ENCODE peak calls at places on chromosomes 16 and 17, in four cellular contexts. C, P, W and D are unnamed samples.
A peak's percentile ranks its signal among the peaks of the same experiment; 100 is the strongest.

GRCh38 chr17:82900741-82901140 is 60.9 kb upstream of the ZNF750 start:
- DNase-seq in C (no peak), P (peak; percentile 62), W (no peak), D (no peak)

GRCh38 chr17:59643159-59643857 is 23.6 kb downstream of the CLTC start:
- DNase-seq in C (no peak), P (peak; percentile 60), W (peak; percentile 46), D (peak; percentile 60)

GRCh38 chr17:17254026-17254425 is 17.1 kb upstream of the FLCN start:
- DNase-seq in C (no peak), P (no peak), W (no peak), D (no peak)

GRCh38 chr17:61568219-61569072 is 22.6 kb downstream of the NACA2 start:
- DNase-seq in C (no peak), P (no peak), W (no peak), D (no peak)

GRCh38 chr16:85854935-85855334 is 44.0 kb upstream of the IRF8 start:
- DNase-seq in C (no peak), P (no peak), W (no peak), D (no peak)

GRCh38 chr17:31158741-31159377 is 64.1 kb downstream of the NF1 start:
- DNase-seq in C (no peak), P (peak; percentile 29), W (no peak), D (no peak)

GRCh38 chr16:89026121-89026612 is 49.2 kb upstream of the CBFA2T3 start:
- DNase-seq in C (no peak), P (no peak), W (no peak), D (no peak)

GRCh38 chr17:31674717-31675349 is 184.2 kb downstream of the COPRS start:
- DNase-seq in C (no peak), P (peak; percentile 40), W (peak; percentile 41), D (peak; percentile 71)

GRCh38 chr17:79026345-79027273 is 2.6 kb downstream of the C1QTNF1 start:
- DNase-seq in C (peak; percentile 46), P (peak; percentile 79), W (peak; percentile 85), D (peak; percentile 65)

GRCh38 chr16:57801856-57802634 is at the start of gene KIFC3:
- DNase-seq in C (peak; percentile 86), P (peak; percentile 74), W (peak; percentile 84), D (peak; percentile 61)

GRCh38 chr17:35154486-35154885 is 6.9 kb downstream of the UNC45B start:
- DNase-seq in C (no peak), P (no peak), W (no peak), D (no peak)

GRCh38 chr17:40362696-40363479 is 1.6 kb downstream of the GJD3 start:
- DNase-seq in C (peak; percentile 70), P (peak; percentile 76), W (peak; percentile 80), D (peak; percentile 61)
- TF ChIP-seq CTCF in C (peak; percentile 50), P (peak; percentile 65), W (peak; percentile 75), D (peak; percentile 72)

GRCh38 chr17:64214950-64215349 is 48.1 kb downstream of the TEX2 start:
- DNase-seq in C (no peak), P (no peak), W (no peak), D (peak; percentile 60)

GRCh38 chr17:64218066-64218465 is 45.0 kb downstream of the TEX2 start:
- DNase-seq in C (no peak), P (no peak), W (no peak), D (no peak)

GRCh38 chr17:64217249-64217652 is 45.8 kb downstream of the TEX2 start:
- DNase-seq in C (no peak), P (no peak), W (no peak), D (no peak)

GRCh38 chr17:64216030-64216384 is 47.1 kb downstream of the TEX2 start:
- DNase-seq in C (no peak), P (peak; percentile 52), W (peak; percentile 66), D (peak; percentile 93)

GRCh38 chr17:64216385-64217248 is 46.4 kb downstream of the TEX2 start:
- DNase-seq in C (peak; percentile 44), P (peak; percentile 54), W (peak; percentile 72), D (peak; percentile 82)
- H3K4me3 ChIP-seq in C (peak overlapping the region; percentile 28), P (no peak overlapping the region), W (no peak overlapping the region), D (no peak overlapping the region)

GRCh38 chr16:1932050-1933028 is 10.7 kb downstream of the MSRB1 start:
- DNase-seq in C (no peak), P (no peak), W (no peak), D (no peak)
- TF ChIP-seq CTCF in C (no peak), P (peak; percentile 8), W (peak; percentile 15), D (no peak)

GRCh38 chr16:83623091-83623730 is 184.6 kb upstream of the HSBP1 start:
- DNase-seq in C (no peak), P (no peak), W (no peak), D (no peak)

GRCh38 chr16:83624436-83625120 is 183.2 kb upstream of the HSBP1 start:
- DNase-seq in C (no peak), P (no peak), W (no peak), D (no peak)

GRCh38 chr16:83619381-83620150 is 188.2 kb upstream of the HSBP1 start:
- DNase-seq in C (no peak), P (no peak), W (no peak), D (no peak)

GRCh38 chr16:83626204-83626603 is 181.6 kb upstream of the HSBP1 start:
- DNase-seq in C (no peak), P (no peak), W (no peak), D (no peak)

GRCh38 chr16:83622010-83622409 is 185.8 kb upstream of the HSBP1 start:
- DNase-seq in C (no peak), P (no peak), W (no peak), D (no peak)
- H3K4me3 ChIP-seq in C (no peak overlapping the region), P (no peak overlapping the region), W (no peak overlapping the region), D (no peak overlapping the region)

GRCh38 chr16:1097800-1098199 is 1.8 kb upstream of the C1QTNF8 start:
- DNase-seq in C (peak; percentile 83), P (no peak), W (no peak), D (no peak)
- TF ChIP-seq CTCF in C (no peak), P (no peak), W (no peak), D (no peak)

GRCh38 chr16:49700928-49701685 is 154.8 kb downstream of the ZNF423 start:
- DNase-seq in C (no peak), P (no peak), W (peak; percentile 90), D (no peak)
- H3K4me3 ChIP-seq in C (no peak overlapping the region), P (no peak overlapping the region), W (peak overlapping the region; percentile 7), D (no peak overlapping the region)